ENCODE peak calls at places on chromosomes 16 and 17, in seven cellular contexts. W is IMR-90, A is mucosa of descending colon, V is vagina, E is pancreas, D is thoracic aorta, H is adrenal gland. O is an unnamed sample.

GRCh38 chr17:81135503-81136283 is 29.6 kb upstream of the PVALEF start:
- DNase-seq in W (no peak), A (no peak), V (no peak), E (no peak), D (no peak), H (no peak), O (no peak)

GRCh38 chr17:63275318-63275967 is 170.7 kb downstream of the CYB561 start:
- DNase-seq in W (peak), A (no peak), V (no peak), E (no peak), D (no peak), H (peak), O (peak)

GRCh38 chr17:48907713-48908046 is 527 bp upstream of the UBE2Z start:
- DNase-seq in W (peak), A (no peak), V (no peak), E (no peak), D (no peak), H (no peak), O (no peak)

GRCh38 chr17:76394166-76394565 is 9.8 kb downstream of the SPHK1 start:
- DNase-seq in W (no peak), A (no peak), V (no peak), E (no peak), D (no peak), H (no peak), O (peak)

GRCh38 chr16:74605746-74606520 is 981 bp downstream of the GLG1 start:
- DNase-seq in W (no peak), A (no peak), V (no peak), E (no peak), D (no peak), H (peak), O (no peak)

GRCh38 chr17:30226878-30227277 is 8.6 kb downstream of the SLC6A4 start:
- DNase-seq in W (no peak), A (no peak), V (no peak), E (no peak), D (no peak), H (no peak), O (no peak)

GRCh38 chr17:64084086-64084939 is 45.6 kb downstream of the ERN1 start:
- DNase-seq in W (peak), A (peak), V (no peak), E (peak), D (no peak), H (peak), O (no peak)

GRCh38 chr17:66747561-66748275 is 87.2 kb upstream of the CACNG5 start:
- DNase-seq in W (peak), A (no peak), V (no peak), E (no peak), D (no peak), H (peak), O (no peak)

GRCh38 chr17:81487089-81487486 is 25.5 kb downstream of the ACTG1 start:
- DNase-seq in W (no peak), A (no peak), V (no peak), E (no peak), D (no peak), H (no peak), O (no peak)

GRCh38 chr16:58459344-58460218 is 40.4 kb upstream of the NDRG4 start:
- DNase-seq in W (peak), A (no peak), V (no peak), E (peak), D (no peak), H (peak), O (peak)

GRCh38 chr17:15981208-15981607 is 18.3 kb downstream of the ZSWIM7 start:
- DNase-seq in W (no peak), A (no peak), V (no peak), E (no peak), D (no peak), H (no peak), O (no peak)

GRCh38 chr17:40373324-40373723 is 8.8 kb upstream of the GJD3 start:
- DNase-seq in W (peak), A (no peak), V (no peak), E (no peak), D (no peak), H (no peak), O (no peak)

GRCh38 chr17:57527437-57528083 is 217.5 kb downstream of the CCDC182 start:
- DNase-seq in W (no peak), A (no peak), V (no peak), E (no peak), D (no peak), H (no peak), O (no peak)

GRCh38 chr16:87762071-87762571 is 3.7 kb downstream of the KLHDC4 start:
- DNase-seq in W (no peak), A (no peak), V (no peak), E (no peak), D (no peak), H (no peak), O (no peak)
- H3K4me3 ChIP-seq in W (no peak), A (no peak), V (no peak), E (no peak), D (no peak), H (no peak), O (no peak)

GRCh38 chr16:9124444-9124843 is 33.0 kb downstream of the HAPSTR1 start:
- DNase-seq in W (no peak), A (no peak), V (no peak), E (no peak), D (no peak), H (no peak), O (no peak)

GRCh38 chr16:9123871-9124270 is 32.4 kb downstream of the HAPSTR1 start:
- DNase-seq in W (no peak), A (peak), V (no peak), E (peak), D (no peak), H (peak), O (no peak)

GRCh38 chr16:9124908-9125584 is 33.6 kb downstream of the HAPSTR1 start:
- DNase-seq in W (no peak), A (no peak), V (peak), E (no peak), D (no peak), H (no peak), O (no peak)

GRCh38 chr16:9126609-9127008 is 35.2 kb downstream of the HAPSTR1 start:
- DNase-seq in W (no peak), A (no peak), V (peak), E (no peak), D (no peak), H (no peak), O (no peak)

GRCh38 chr16:9125658-9126492 is 34.4 kb downstream of the HAPSTR1 start:
- DNase-seq in W (no peak), A (no peak), V (peak), E (no peak), D (no peak), H (no peak), O (no peak)
- TF ChIP-seq CTCF in W (no peak), A (no peak), V (no peak), E (no peak), D (no peak), H (no peak), O (no peak)

DNA sequence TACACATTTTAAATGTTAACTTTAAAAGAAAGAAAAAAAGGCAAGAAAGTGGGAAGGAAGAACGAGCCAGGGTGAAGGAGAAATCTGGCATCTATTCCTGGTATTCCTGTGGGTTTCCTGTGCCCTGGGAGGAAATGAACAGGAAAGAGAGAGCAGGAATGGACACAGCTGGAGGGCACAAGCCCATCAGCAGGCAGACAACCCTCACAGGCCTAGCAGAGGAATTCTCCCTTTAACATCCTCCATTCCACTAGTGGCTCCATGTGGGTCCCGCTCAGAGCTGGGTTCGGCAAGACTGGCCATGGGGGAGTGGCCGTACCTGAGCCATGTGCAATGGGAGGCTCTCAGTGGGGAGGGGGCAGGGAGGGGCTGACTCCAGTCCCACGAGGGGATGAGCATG is 30.4 kb downstream of the TK2 start:
- DNase-seq in W (no peak), A (no peak), V (no peak), E (no peak), D (no peak), H (no peak), O (no peak)
- H3K4me3 ChIP-seq in W (no peak), A (no peak), V (no peak), E (no peak), D (no peak), H (no peak), O (no peak)

GRCh38 chr16:70678898-70679652 is 6.8 kb downstream of the MTSS2 start:
- DNase-seq in W (no peak), A (peak), V (no peak), E (no peak), D (no peak), H (no peak), O (no peak)

GRCh38 chr16:70678121-70678897 is 7.5 kb downstream of the MTSS2 start:
- DNase-seq in W (no peak), A (peak), V (no peak), E (no peak), D (no peak), H (no peak), O (no peak)

GRCh38 chr16:70680495-70681381 is 5.1 kb downstream of the MTSS2 start:
- DNase-seq in W (no peak), A (peak), V (no peak), E (no peak), D (no peak), H (no peak), O (no peak)

GRCh38 chr16:70681382-70682238 is 4.2 kb downstream of the MTSS2 start:
- DNase-seq in W (no peak), A (no peak), V (no peak), E (no peak), D (no peak), H (no peak), O (no peak)

GRCh38 chr16:70679653-70680494 is 6.0 kb downstream of the MTSS2 start:
- DNase-seq in W (no peak), A (peak), V (no peak), E (no peak), D (no peak), H (no peak), O (no peak)
- TF ChIP-seq CTCF in W (peak), A (peak), V (peak), E (no peak), D (peak), H (peak), O (peak)

DNA sequence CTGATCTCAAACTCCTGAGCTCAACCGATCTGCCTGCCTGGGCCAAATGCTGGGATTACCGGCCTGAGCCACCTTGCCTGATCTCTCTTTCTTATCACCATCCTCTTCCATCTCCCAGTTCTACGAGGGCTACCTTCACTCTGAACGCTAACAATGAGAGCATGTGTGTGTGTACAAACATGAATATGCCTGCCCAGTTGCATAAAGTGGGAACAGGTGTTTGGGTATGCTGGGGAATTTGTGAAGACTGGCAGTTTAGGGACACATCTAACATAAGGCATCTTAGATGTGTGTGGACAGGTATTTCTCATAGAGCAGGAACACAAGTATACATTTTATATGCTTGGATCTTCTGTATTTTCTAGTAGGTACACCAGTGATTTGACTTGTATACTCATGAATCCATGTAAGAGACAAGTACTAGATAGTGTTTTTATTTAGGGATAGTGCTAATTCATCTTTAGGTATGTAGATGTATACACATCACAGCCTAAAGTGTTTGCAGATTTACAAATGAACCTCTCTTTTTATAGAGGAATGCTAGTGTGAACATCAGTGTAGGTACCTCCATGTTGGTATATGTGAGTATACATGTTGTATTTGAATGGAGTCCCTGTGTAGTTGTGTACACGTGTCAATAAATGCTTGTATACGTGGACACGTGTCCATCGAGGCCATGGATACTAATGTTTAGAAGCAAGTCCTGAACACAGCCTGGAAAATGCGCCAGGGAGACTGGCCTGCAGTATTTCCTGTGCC is 1.2 kb upstream of the DLX4 start:
- DNase-seq in W (no peak), A (no peak), V (no peak), E (no peak), D (no peak), H (no peak), O (no peak)
- H3K4me3 ChIP-seq in W (peak), A (no peak), V (peak), E (peak), D (peak), H (no peak), O (peak)

GRCh38 chr17:61005358-61005757 is 327.7 kb downstream of the BCAS3 start:
- DNase-seq in W (no peak), A (no peak), V (no peak), E (no peak), D (no peak), H (no peak), O (no peak)

GRCh38 chr17:61002316-61002736 is 324.7 kb downstream of the BCAS3 start:
- DNase-seq in W (peak), A (no peak), V (no peak), E (no peak), D (no peak), H (no peak), O (no peak)

DNA sequence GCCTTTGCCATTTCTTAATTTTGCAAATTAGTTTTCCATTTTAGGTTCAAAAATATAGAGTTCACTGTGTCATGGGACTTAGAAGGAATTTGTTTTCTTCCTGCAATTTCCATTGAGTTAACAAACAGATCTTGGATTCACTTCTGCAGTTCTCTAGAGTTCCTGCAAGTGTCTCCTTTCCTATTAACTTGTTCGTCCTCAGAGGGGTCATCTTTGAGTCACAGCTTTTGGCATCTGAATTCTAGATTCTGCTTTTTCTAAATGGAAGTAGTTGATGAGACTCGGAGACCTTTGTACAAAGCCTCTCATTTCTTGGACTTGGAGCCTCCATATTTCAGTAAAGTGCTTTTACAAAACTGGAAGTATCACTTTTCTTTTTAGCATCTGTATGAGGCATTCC is 323.3 kb downstream of the BCAS3 start:
- DNase-seq in W (peak), A (no peak), V (no peak), E (no peak), D (no peak), H (no peak), O (peak)
- TF ChIP-seq CTCF in W (peak), A (no peak), V (no peak), E (no peak), D (no peak), H (peak), O (peak)

O was measured in epithelial cell of proximal tubule.